ENCODE peak calls at places on chromosomes 11 and 22, in eight cellular contexts. Q, R, L, J, Y, U, S and P are unnamed samples. For H3K4me1, the result is how much of the 10 kb centered on the place peaks cover.

GRCh38 chr22:38429460-38430128 is 25.4 kb downstream of the KCNJ4 start:
- DNase-seq in Y (no peak), R (no peak), Q (no peak), S (peak), U (no peak), L (no peak), J (no peak), P (no peak)

GRCh38 chr11:78453140-78453935 is 35.7 kb upstream of the GAB2 start:
- DNase-seq in Q (no peak), S (peak), Y (no peak), U (no peak), R (no peak), L (no peak), J (no peak), P (no peak)

GRCh38 chr11:68528630-68529029 is 68.1 kb downstream of the PPP6R3 start:
- DNase-seq in Q (peak), J (no peak), S (no peak), Y (no peak), U (no peak), R (no peak), L (no peak), P (peak)

GRCh38 chr11:2448661-2449547 is 4.1 kb downstream of the KCNQ1 start:
- DNase-seq in J (no peak), R (no peak), S (no peak), Q (no peak), Y (no peak), L (no peak), U (no peak), P (no peak)

GRCh38 chr22:20567371-20567847 is 60.0 kb downstream of the MED15 start:
- DNase-seq in Y (no peak), U (peak), Q (no peak), L (no peak), S (peak), J (no peak), R (no peak), P (no peak)

GRCh38 chr11:94175545-94175944 is 46.9 kb downstream of the PANX1 start:
- DNase-seq in L (no peak), S (peak), Y (no peak), U (no peak), R (no peak), J (no peak), Q (no peak), P (no peak)

GRCh38 chr22:48208894-48209293 is 1446.4 kb downstream of the TBC1D22A start:
- DNase-seq in L (no peak), S (no peak), U (no peak), R (no peak), J (no peak), Y (no peak), Q (no peak), P (no peak)

GRCh38 chr22:37650463-37651136 is 7.9 kb upstream of the PDXP start:
- DNase-seq in Q (no peak), J (no peak), U (no peak), R (no peak), Y (no peak), L (no peak), S (no peak), P (no peak)

GRCh38 chr22:37378642-37379058 is 48.6 kb downstream of the ELFN2 start:
- DNase-seq in R (no peak), Q (no peak), U (no peak), Y (no peak), S (no peak), J (no peak), L (no peak), P (no peak)

DNA sequence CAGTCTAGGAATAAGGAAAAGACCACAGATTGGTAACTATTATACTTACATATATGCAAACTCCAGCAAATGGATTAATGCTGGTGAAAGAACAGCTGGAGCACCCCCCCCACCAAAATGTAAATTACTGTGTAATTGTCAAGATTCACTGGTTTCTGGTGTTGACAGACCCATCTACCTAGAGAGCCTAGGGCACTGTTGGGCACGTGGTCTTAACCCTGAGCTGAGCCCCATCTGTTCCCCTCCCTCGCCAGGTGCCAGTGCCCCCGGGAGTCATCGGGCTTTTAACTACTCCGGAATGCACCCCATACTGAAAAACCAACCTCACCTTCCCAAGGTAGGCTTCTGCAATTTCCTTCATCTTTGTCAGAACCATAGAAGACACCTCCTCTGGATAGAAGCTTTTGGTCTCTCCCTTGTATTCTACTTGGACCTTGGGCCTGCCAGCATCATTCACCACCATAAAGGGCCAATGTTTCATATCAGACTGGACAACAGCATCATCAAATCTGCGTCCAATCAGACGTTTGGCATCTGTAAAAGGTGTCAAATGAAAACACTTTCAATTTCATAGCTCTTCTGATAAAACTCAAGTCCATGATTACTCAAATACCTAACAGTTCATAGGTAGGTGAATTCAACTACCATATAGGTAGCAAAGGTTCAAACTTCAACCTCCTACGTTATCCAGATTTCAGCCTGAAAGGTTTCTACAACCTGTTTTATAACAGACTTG is 1.5 kb downstream of the HSPA8 start:
- DNase-seq in L (no peak), R (no peak), S (no peak), Q (no peak), J (no peak), U (no peak), Y (no peak), P (peak)
- TF ChIP-seq POLR2A in L (no peak), R (no peak), S (peak), Q (peak), J (no peak), U (no peak), Y (no peak), P (no peak)

GRCh38 chr11:21625982-21626381 is 566.9 kb upstream of the ANO5 start:
- DNase-seq in R (no peak), S (no peak), Q (no peak), L (no peak), J (no peak), U (no peak), Y (peak), P (peak)

GRCh38 chr11:21634491-21634890 is 558.4 kb upstream of the ANO5 start:
- DNase-seq in S (no peak), U (no peak), Y (no peak), J (no peak), R (no peak), Q (no peak), L (no peak), P (no peak)

GRCh38 chr11:21635359-21635758 is 557.5 kb upstream of the ANO5 start:
- DNase-seq in L (no peak), Y (no peak), J (no peak), Q (no peak), U (no peak), S (no peak), R (no peak), P (no peak)

GRCh38 chr11:21628641-21629040 is 564.2 kb upstream of the ANO5 start:
- DNase-seq in U (no peak), S (no peak), Q (no peak), J (no peak), L (no peak), Y (no peak), R (no peak), P (no peak)

GRCh38 chr11:21630934-21631478 is 561.9 kb upstream of the ANO5 start:
- DNase-seq in Q (no peak), L (no peak), U (no peak), S (no peak), R (no peak), J (no peak), Y (no peak), P (no peak)
- H3K4me1 ChIP-seq in Q (under half), L (under half), U (under half), S (under half), R (under half), J (under half), Y (under half), P (under half)

DNA sequence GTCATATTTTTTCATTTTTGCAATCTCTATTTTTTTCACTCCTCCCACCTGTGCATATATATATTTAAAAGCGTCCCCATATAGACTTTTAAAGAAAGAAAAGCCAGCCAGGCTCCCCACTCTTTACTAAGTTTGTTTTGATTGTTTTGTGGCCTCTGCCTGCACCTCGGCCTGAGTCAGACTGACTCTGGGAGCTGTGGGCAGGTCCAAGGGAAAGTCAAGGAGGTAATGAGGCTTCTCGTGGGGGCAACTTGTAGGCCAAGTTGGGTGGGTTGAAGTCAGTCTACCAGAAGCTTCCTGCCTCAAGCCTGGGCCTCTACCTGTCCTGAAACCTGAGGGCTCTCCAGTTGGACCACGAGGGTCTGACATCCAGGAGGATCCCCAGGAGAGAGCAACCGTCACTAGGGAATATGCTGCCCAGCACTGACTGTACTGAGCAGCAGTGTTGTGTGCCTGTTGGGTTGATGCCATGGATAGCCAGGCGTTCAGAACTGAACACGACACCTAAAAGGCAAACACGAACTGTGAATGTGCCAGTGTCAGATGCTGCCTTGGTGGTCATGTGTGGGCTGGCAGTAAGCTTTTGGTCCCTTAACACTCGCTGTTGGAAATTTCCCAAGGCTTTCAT is 58.8 kb downstream of the BMAL1 start:
- DNase-seq in U (peak), Y (no peak), Q (no peak), R (no peak), J (no peak), L (no peak), S (peak), P (no peak)
- H3K27ac ChIP-seq in U (peak), Y (no peak), Q (no peak), R (no peak), J (no peak), L (no peak), S (peak), P (no peak)

GRCh38 chr11:64241175-64241429 is 207 bp downstream of the FKBP2 start:
- DNase-seq in S (no peak), R (no peak), J (no peak), Q (no peak), Y (no peak), L (no peak), U (peak), P (no peak)

GRCh38 chr11:64239662-64240466 is 1.0 kb upstream of the FKBP2 start:
- DNase-seq in R (no peak), U (no peak), J (no peak), Q (no peak), L (peak), Y (no peak), S (no peak), P (no peak)

GRCh38 chr11:64241430-64242153 is 697 bp downstream of the FKBP2 start:
- DNase-seq in J (peak), L (peak), S (peak), Q (peak), U (peak), Y (peak), R (peak), P (peak)

GRCh38 chr11:64238999-64239398 is 1.9 kb upstream of the FKBP2 start:
- DNase-seq in Q (no peak), R (no peak), Y (no peak), J (no peak), U (no peak), L (no peak), S (no peak), P (no peak)

GRCh38 chr11:64240467-64241174 is at the start of gene FKBP2:
- DNase-seq in L (peak), J (peak), Q (peak), Y (peak), R (peak), U (peak), S (peak), P (peak)
- TF ChIP-seq POLR2A in L (peak), J (peak), Q (peak), Y (peak), R (peak), U (peak), S (peak), P (peak)

GRCh38 chr11:45924927-45925326 is 2.5 kb downstream of the LARGE2 start:
- DNase-seq in S (no peak), U (no peak), J (no peak), Q (no peak), Y (no peak), L (no peak), R (no peak), P (no peak)

GRCh38 chr11:45924036-45924915 is 1.8 kb downstream of the LARGE2 start:
- DNase-seq in Y (no peak), J (peak), S (no peak), Q (no peak), U (no peak), L (peak), R (no peak), P (peak)

GRCh38 chr11:45921561-45922424 is 663 bp upstream of the LARGE2 start:
- DNase-seq in Y (no peak), J (no peak), U (no peak), R (peak), S (no peak), L (peak), Q (peak), P (peak)

GRCh38 chr11:45920531-45921477 is 1.7 kb upstream of the LARGE2 start:
- DNase-seq in Q (no peak), R (peak), S (no peak), L (no peak), U (no peak), Y (no peak), J (no peak), P (no peak)

GRCh38 chr11:45922425-45923082 is at the start of gene LARGE2:
- DNase-seq in Q (peak), L (peak), S (no peak), U (no peak), J (no peak), Y (no peak), R (peak), P (peak)
- H3K4me1 ChIP-seq in Q (under half), L (under half), S (under half), U (under half), J (under half), Y (under half), R (under half), P (under half)

DNA sequence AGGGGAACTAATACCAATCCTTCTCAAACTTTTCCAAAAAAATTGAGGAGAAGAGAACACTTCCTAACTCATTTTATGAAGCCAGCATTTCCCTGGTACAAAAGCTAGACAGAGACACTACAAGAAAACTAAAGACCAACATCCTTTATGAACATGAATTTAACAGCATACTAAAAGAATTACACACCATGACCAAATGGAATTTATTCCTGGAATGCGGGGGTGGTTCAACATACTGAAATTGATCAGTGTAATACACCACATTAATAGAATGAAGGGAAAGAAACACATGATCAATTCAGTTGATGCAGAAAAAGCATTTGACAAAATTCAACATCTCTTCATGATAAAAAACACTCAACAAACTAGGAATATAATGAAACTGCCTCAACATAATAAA is 148.1 kb downstream of the WNT7B start:
- DNase-seq in R (no peak), Q (no peak), S (peak), Y (no peak), J (no peak), U (no peak), L (no peak), P (no peak)
- H3K27ac ChIP-seq in R (no peak), Q (no peak), S (no peak), Y (no peak), J (no peak), U (no peak), L (no peak), P (no peak)

DNA sequence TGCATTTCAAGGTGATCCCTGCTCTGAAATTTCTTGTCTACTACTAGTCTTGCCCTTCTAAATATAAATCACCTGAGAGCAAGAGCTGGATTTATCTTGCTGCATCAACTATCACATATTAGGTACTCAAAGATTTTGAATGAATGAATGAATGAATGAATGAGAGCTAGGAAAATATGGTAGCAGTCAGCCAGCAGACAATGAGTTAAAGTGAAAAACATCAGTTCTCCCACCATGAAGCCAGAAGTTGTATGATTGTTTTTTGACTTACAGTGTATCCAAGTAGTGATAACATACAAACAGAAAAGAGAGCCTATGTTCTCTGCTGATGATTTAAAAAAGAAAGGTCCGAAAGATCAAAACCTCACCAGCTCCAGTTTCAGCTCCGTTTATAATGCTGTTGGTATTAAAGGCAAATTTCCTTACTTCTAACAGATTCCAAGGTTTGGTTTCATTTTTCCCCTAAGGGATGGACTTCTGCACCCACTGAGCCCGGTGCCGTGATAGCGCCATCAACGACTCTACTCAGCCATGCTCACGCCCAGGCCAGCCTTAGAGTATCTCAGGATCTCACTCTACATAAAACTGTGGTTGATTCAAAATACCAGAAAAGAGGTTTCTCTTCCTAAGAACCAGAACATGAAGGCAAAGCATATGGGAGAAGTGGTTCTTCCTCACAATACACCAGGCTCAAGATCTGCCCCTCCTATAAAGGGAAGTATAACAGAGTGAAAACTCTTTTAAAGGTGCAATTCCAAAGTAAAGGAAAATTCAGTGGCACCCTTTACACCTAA is 92.0 kb downstream of the SGSM3 start:
- DNase-seq in S (no peak), R (no peak), Q (peak), L (no peak), J (no peak), Y (no peak), U (no peak), P (no peak)
- TF ChIP-seq POLR2A in S (no peak), R (no peak), Q (no peak), L (no peak), J (no peak), Y (no peak), U (no peak), P (no peak)

DNA sequence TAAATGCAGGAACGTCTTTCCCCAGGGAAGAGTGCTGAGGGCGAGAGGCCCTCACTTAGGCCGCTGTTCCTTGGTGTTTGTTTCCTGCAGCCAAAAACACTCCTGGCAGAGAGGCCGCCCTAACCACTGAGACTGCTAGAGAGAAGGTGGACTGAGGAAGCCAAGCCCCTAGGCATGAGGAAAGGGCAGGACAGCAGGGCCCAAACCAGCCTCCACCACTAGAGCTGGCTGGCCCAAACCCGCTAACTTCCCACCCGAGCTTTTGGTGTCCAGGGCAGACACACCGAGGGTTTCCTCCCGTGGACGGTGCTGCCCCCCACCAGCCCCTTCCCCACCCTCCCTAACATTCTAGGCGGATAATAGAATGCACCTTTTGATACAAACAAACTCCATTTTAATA is 6.0 kb downstream of the FGF19 start:
- DNase-seq in J (no peak), U (no peak), S (no peak), R (no peak), Y (no peak), L (no peak), Q (no peak), P (no peak)
- H3K4me1 ChIP-seq in J (under half), U (under half), S (under half), R (under half), Y (under half), L (under half), Q (under half), P (under half)

DNA sequence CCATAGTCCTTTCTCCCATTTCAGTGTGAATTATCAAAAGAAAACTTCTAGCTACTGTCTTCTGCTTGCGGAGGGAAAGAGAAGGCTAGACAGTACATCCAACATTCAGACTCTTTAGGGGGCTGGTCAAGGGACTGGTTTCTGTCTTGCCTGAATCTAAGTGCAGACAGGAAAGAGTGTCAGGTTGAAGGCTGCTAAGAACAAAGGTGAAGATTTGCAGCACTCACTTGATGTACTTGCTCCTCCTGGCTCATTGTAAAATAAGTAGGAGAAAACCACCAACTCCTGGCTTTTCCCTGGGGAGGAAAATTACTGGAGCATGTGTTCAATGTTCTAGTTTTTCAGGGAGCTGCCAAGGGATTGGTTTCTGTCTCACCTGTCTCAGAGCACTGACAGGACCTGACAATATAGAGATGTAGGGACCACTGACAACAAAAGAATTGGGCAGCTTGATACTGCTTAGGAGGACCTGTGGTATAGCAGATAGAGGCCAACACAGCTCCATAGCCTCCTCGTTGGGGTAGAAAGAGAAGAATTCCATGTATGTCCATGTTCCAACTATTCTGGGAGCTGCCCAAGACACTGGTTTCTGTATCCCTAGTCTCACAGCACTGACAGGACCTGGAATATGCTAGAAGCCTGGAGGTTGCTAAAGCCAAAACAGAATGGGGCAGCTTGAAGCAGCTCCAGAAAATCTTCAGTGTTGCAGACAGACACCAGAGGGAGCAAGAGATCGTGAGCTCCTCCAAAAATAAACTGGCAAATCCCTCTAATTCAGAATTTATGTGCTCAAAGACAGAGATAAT is 39.7 kb upstream of the MMP12 start:
- DNase-seq in J (no peak), U (peak), S (peak), Q (no peak), R (no peak), Y (peak), L (no peak), P (peak)
- H3K27ac ChIP-seq in J (no peak), U (no peak), S (no peak), Q (no peak), R (no peak), Y (no peak), L (no peak), P (no peak)